ENCODE peak calls at places on chromosome 19, in six cellular contexts. P, Y, C, N, X and K are unnamed samples.

GRCh38 chr19:1690570-1691307 is 38.3 kb upstream of the TCF3 start:
- DNase-seq in P (no peak), Y (peak), C (no peak), N (no peak), X (no peak), K (peak)

GRCh38 chr19:4645718-4646117 is 6.4 kb downstream of the TNFAIP8L1 start:
- DNase-seq in P (no peak), Y (no peak), C (no peak), N (no peak), X (no peak), K (no peak)

GRCh38 chr19:5697890-5698634 is 8.0 kb downstream of the RPL36 start:
- DNase-seq in P (no peak), Y (no peak), C (no peak), N (no peak), X (no peak), K (no peak)

GRCh38 chr19:35330475-35330874 is 1.5 kb downstream of the CD22 start:
- DNase-seq in P (no peak), Y (peak), C (no peak), N (no peak), X (no peak), K (no peak)

GRCh38 chr19:33197591-33198000 is 3.5 kb downstream of the LRP3 start:
- DNase-seq in P (no peak), Y (peak), C (no peak), N (no peak), X (peak), K (no peak)

GRCh38 chr19:17479325-17479791 is 9.0 kb downstream of the SLC27A1 start:
- DNase-seq in P (no peak), Y (no peak), C (no peak), N (no peak), X (no peak), K (no peak)

GRCh38 chr19:15264061-15264932 is 32.0 kb upstream of the EPHX3 start:
- DNase-seq in P (no peak), Y (peak), C (peak), N (peak), X (peak), K (peak)

GRCh38 chr19:17848598-17849292 is 963 bp upstream of the JAK3 start:
- DNase-seq in P (no peak), Y (no peak), C (no peak), N (no peak), X (no peak), K (no peak)

GRCh38 chr19:28966737-28967401 is 246.1 kb downstream of the UQCRFS1 start:
- DNase-seq in P (no peak), Y (no peak), C (no peak), N (no peak), X (no peak), K (no peak)

GRCh38 chr19:6947745-6948144 is 60.4 kb downstream of the ADGRE1 start:
- DNase-seq in P (no peak), Y (peak), C (no peak), N (no peak), X (no peak), K (peak)

GRCh38 chr19:16018801-16019551 is 57.3 kb upstream of the TPM4 start:
- DNase-seq in P (no peak), Y (no peak), C (no peak), N (no peak), X (no peak), K (no peak)

GRCh38 chr19:3479177-3479818 is 1.0 kb downstream of the SMIM24 start:
- DNase-seq in P (no peak), Y (no peak), C (no peak), N (no peak), X (no peak), K (peak)

GRCh38 chr19:30662211-30662861 is 290.2 kb downstream of the ZNF536 start:
- DNase-seq in P (no peak), Y (no peak), C (peak), N (no peak), X (no peak), K (no peak)

GRCh38 chr19:38898788-38899446 is 501 bp downstream of the SIRT2 start:
- DNase-seq in P (no peak), Y (no peak), C (no peak), N (no peak), X (no peak), K (no peak)

GRCh38 chr19:55258476-55258827 is 365 bp downstream of the PPP6R1 start:
- DNase-seq in P (no peak), Y (no peak), C (no peak), N (no peak), X (peak), K (no peak)

GRCh38 chr19:4403005-4403761 is 743 bp downstream of the CHAF1A start:
- DNase-seq in P (no peak), Y (no peak), C (peak), N (no peak), X (peak), K (no peak)

GRCh38 chr19:53388168-53388567 is 6.8 kb upstream of the ZNF765 start:
- DNase-seq in P (no peak), Y (no peak), C (no peak), N (no peak), X (no peak), K (no peak)

GRCh38 chr19:46456930-46457329 is 14.4 kb downstream of the PNMA8A start:
- DNase-seq in P (no peak), Y (no peak), C (no peak), N (no peak), X (no peak), K (no peak)

GRCh38 chr19:703651-704446 is 4.9 kb upstream of the PALM start:
- DNase-seq in P (no peak), Y (peak), C (peak), N (no peak), X (peak), K (peak)

GRCh38 chr19:29084266-29084665 is 128.7 kb downstream of the UQCRFS1 start:
- DNase-seq in P (no peak), Y (no peak), C (no peak), N (peak), X (no peak), K (no peak)